ENCODE peak calls at places on chromosomes 2 and 18, in eight cellular contexts. P, V, X, M, O, F, S and T are unnamed samples.

GRCh38 chr18:75421656-75422055 is 5.8 kb downstream of the SMIM21 start:
- DNase-seq in O (no peak), X (no peak), F (no peak), P (no peak), S (no peak), V (no peak), M (no peak), T (no peak)

GRCh38 chr2:120597595-120598193 is 138.0 kb upstream of the GLI2 start:
- DNase-seq in M (no peak), F (no peak), V (no peak), S (no peak), P (no peak), X (no peak), O (peak), T (no peak)

GRCh38 chr2:215900865-215901264 is 112.5 kb downstream of the MREG start:
- DNase-seq in S (no peak), P (no peak), V (no peak), F (no peak), X (no peak), O (no peak), M (no peak), T (no peak)

GRCh38 chr2:158600155-158600802 is 143.5 kb downstream of the PKP4 start:
- DNase-seq in F (no peak), P (no peak), M (no peak), O (peak), S (no peak), V (no peak), X (no peak), T (no peak)

GRCh38 chr2:235618039-235618438 is 124.2 kb downstream of the AGAP1 start:
- DNase-seq in V (no peak), M (no peak), X (no peak), F (no peak), S (no peak), P (no peak), O (peak), T (no peak)

GRCh38 chr2:133146893-133147292 is 421.4 kb downstream of the NCKAP5 start:
- DNase-seq in M (no peak), V (no peak), S (no peak), O (peak), X (no peak), F (no peak), P (no peak), T (no peak)

GRCh38 chr18:54392621-54393023 is 34.9 kb downstream of the C18orf54 start:
- DNase-seq in P (peak), V (peak), M (no peak), X (peak), F (no peak), S (no peak), O (peak), T (peak)

GRCh38 chr2:42859801-42860200 is 67.4 kb upstream of the HAAO start:
- DNase-seq in P (no peak), M (no peak), S (no peak), F (no peak), V (no peak), X (no peak), O (no peak), T (no peak)

GRCh38 chr18:35106845-35107148 is 65.6 kb downstream of the MAPRE2 start:
- DNase-seq in X (no peak), F (no peak), P (peak), S (no peak), V (peak), O (no peak), M (no peak), T (no peak)